ENCODE peak calls at places on chromosomes 3 and 15, in eight cellular contexts. One of them, this sample, is unnamed.

GRCh38 chr3:28901029-28901428 is 379.8 kb upstream of the RBMS3 start:
- DNase-seq in activated CD4-positive, alpha-beta T cell treated with anti-CD3 and anti-CD28 coated beads, Interleukin-2, amount 50 U/mL, for 24 hours: no peak
- DNase-seq in cardiac fibroblast: peak
- DNase-seq in foreskin fibroblast: peak
- DNase-seq in retinal pigment epithelial cell: no peak
- DNase-seq in AG09309: no peak
- DNase-seq in RWPE1: no peak
- DNase-seq in CD4-positive, CD25-positive, alpha-beta regulatory T cell: no peak
- DNase-seq in this sample: no peak

GRCh38 chr3:125165189-125165947 is 47.2 kb downstream of the SLC12A8 start:
- DNase-seq in retinal pigment epithelial cell: no peak
- DNase-seq in cardiac fibroblast: peak
- DNase-seq in activated CD4-positive, alpha-beta T cell treated with anti-CD3 and anti-CD28 coated beads, Interleukin-2, amount 50 U/mL, for 24 hours: no peak
- DNase-seq in RWPE1: no peak
- DNase-seq in CD4-positive, CD25-positive, alpha-beta regulatory T cell: no peak
- DNase-seq in foreskin fibroblast: no peak
- DNase-seq in AG09309: no peak
- DNase-seq in this sample: peak

GRCh38 chr3:101131767-101132166 is 138.5 kb upstream of the ABI3BP start:
- DNase-seq in AG09309: no peak
- DNase-seq in retinal pigment epithelial cell: no peak
- DNase-seq in cardiac fibroblast: no peak
- DNase-seq in RWPE1: no peak
- DNase-seq in activated CD4-positive, alpha-beta T cell treated with anti-CD3 and anti-CD28 coated beads, Interleukin-2, amount 50 U/mL, for 24 hours: no peak
- DNase-seq in foreskin fibroblast: no peak
- DNase-seq in CD4-positive, CD25-positive, alpha-beta regulatory T cell: no peak
- DNase-seq in this sample: no peak

GRCh38 chr3:63824309-63824708 is 5.2 kb downstream of the C3orf49 start:
- DNase-seq in RWPE1: peak
- DNase-seq in retinal pigment epithelial cell: peak
- DNase-seq in activated CD4-positive, alpha-beta T cell treated with anti-CD3 and anti-CD28 coated beads, Interleukin-2, amount 50 U/mL, for 24 hours: no peak
- DNase-seq in AG09309: peak
- DNase-seq in foreskin fibroblast: peak
- DNase-seq in CD4-positive, CD25-positive, alpha-beta regulatory T cell: no peak
- DNase-seq in cardiac fibroblast: no peak
- DNase-seq in this sample: no peak

GRCh38 chr15:87618203-87618725 is 638.3 kb downstream of the NTRK3 start:
- DNase-seq in retinal pigment epithelial cell: no peak
- DNase-seq in RWPE1: no peak
- DNase-seq in CD4-positive, CD25-positive, alpha-beta regulatory T cell: no peak
- DNase-seq in AG09309: no peak
- DNase-seq in foreskin fibroblast: no peak
- DNase-seq in activated CD4-positive, alpha-beta T cell treated with anti-CD3 and anti-CD28 coated beads, Interleukin-2, amount 50 U/mL, for 24 hours: no peak
- DNase-seq in cardiac fibroblast: peak
- DNase-seq in this sample: no peak

GRCh38 chr3:114649331-114649730 is 355.5 kb downstream of the TIGIT start:
- DNase-seq in CD4-positive, CD25-positive, alpha-beta regulatory T cell: no peak
- DNase-seq in RWPE1: peak
- DNase-seq in foreskin fibroblast: peak
- DNase-seq in retinal pigment epithelial cell: no peak
- DNase-seq in activated CD4-positive, alpha-beta T cell treated with anti-CD3 and anti-CD28 coated beads, Interleukin-2, amount 50 U/mL, for 24 hours: no peak
- DNase-seq in AG09309: no peak
- DNase-seq in cardiac fibroblast: no peak
- DNase-seq in this sample: no peak

GRCh38 chr15:90883971-90884718 is at the start of gene FES:
- DNase-seq in activated CD4-positive, alpha-beta T cell treated with anti-CD3 and anti-CD28 coated beads, Interleukin-2, amount 50 U/mL, for 24 hours: no peak
- DNase-seq in RWPE1: no peak
- DNase-seq in AG09309: no peak
- DNase-seq in cardiac fibroblast: peak
- DNase-seq in CD4-positive, CD25-positive, alpha-beta regulatory T cell: no peak
- DNase-seq in foreskin fibroblast: no peak
- DNase-seq in retinal pigment epithelial cell: no peak
- DNase-seq in this sample: no peak

GRCh38 chr3:113140876-113141275 is 70.5 kb upstream of the BOC start:
- DNase-seq in cardiac fibroblast: peak
- DNase-seq in AG09309: no peak
- DNase-seq in activated CD4-positive, alpha-beta T cell treated with anti-CD3 and anti-CD28 coated beads, Interleukin-2, amount 50 U/mL, for 24 hours: no peak
- DNase-seq in retinal pigment epithelial cell: no peak
- DNase-seq in RWPE1: no peak
- DNase-seq in foreskin fibroblast: no peak
- DNase-seq in CD4-positive, CD25-positive, alpha-beta regulatory T cell: no peak
- DNase-seq in this sample: no peak

GRCh38 chr3:40876496-40876895 is 322.8 kb upstream of the CTNNB1 start:
- DNase-seq in cardiac fibroblast: no peak
- DNase-seq in RWPE1: no peak
- DNase-seq in AG09309: no peak
- DNase-seq in activated CD4-positive, alpha-beta T cell treated with anti-CD3 and anti-CD28 coated beads, Interleukin-2, amount 50 U/mL, for 24 hours: no peak
- DNase-seq in foreskin fibroblast: no peak
- DNase-seq in CD4-positive, CD25-positive, alpha-beta regulatory T cell: no peak
- DNase-seq in retinal pigment epithelial cell: no peak
- DNase-seq in this sample: no peak

GRCh38 chr3:196989721-196990262 is 21.2 kb upstream of the PIGZ start:
- DNase-seq in AG09309: no peak
- DNase-seq in cardiac fibroblast: no peak
- DNase-seq in retinal pigment epithelial cell: no peak
- DNase-seq in foreskin fibroblast: no peak
- DNase-seq in CD4-positive, CD25-positive, alpha-beta regulatory T cell: no peak
- DNase-seq in RWPE1: no peak
- DNase-seq in activated CD4-positive, alpha-beta T cell treated with anti-CD3 and anti-CD28 coated beads, Interleukin-2, amount 50 U/mL, for 24 hours: no peak
- DNase-seq in this sample: no peak

GRCh38 chr3:27556854-27557253 is 72.7 kb upstream of the SLC4A7 start:
- DNase-seq in RWPE1: no peak
- DNase-seq in cardiac fibroblast: peak
- DNase-seq in retinal pigment epithelial cell: no peak
- DNase-seq in foreskin fibroblast: peak
- DNase-seq in activated CD4-positive, alpha-beta T cell treated with anti-CD3 and anti-CD28 coated beads, Interleukin-2, amount 50 U/mL, for 24 hours: no peak
- DNase-seq in CD4-positive, CD25-positive, alpha-beta regulatory T cell: no peak
- DNase-seq in AG09309: peak
- DNase-seq in this sample: no peak

GRCh38 chr3:148289159-148289558 is 408.5 kb upstream of the AGTR1 start:
- DNase-seq in AG09309: no peak
- DNase-seq in foreskin fibroblast: no peak
- DNase-seq in cardiac fibroblast: no peak
- DNase-seq in RWPE1: no peak
- DNase-seq in CD4-positive, CD25-positive, alpha-beta regulatory T cell: no peak
- DNase-seq in activated CD4-positive, alpha-beta T cell treated with anti-CD3 and anti-CD28 coated beads, Interleukin-2, amount 50 U/mL, for 24 hours: no peak
- DNase-seq in retinal pigment epithelial cell: no peak
- DNase-seq in this sample: no peak

GRCh38 chr15:56654216-56654615 is 79.1 kb downstream of the ZNF280D start:
- DNase-seq in CD4-positive, CD25-positive, alpha-beta regulatory T cell: no peak
- DNase-seq in AG09309: no peak
- DNase-seq in foreskin fibroblast: no peak
- DNase-seq in activated CD4-positive, alpha-beta T cell treated with anti-CD3 and anti-CD28 coated beads, Interleukin-2, amount 50 U/mL, for 24 hours: no peak
- DNase-seq in retinal pigment epithelial cell: no peak
- DNase-seq in RWPE1: no peak
- DNase-seq in cardiac fibroblast: no peak
- DNase-seq in this sample: no peak

GRCh38 chr3:195411831-195412230 is 31.0 kb downstream of the ACAP2 start:
- DNase-seq in retinal pigment epithelial cell: no peak
- DNase-seq in AG09309: peak
- DNase-seq in CD4-positive, CD25-positive, alpha-beta regulatory T cell: no peak
- DNase-seq in activated CD4-positive, alpha-beta T cell treated with anti-CD3 and anti-CD28 coated beads, Interleukin-2, amount 50 U/mL, for 24 hours: no peak
- DNase-seq in RWPE1: no peak
- DNase-seq in cardiac fibroblast: peak
- DNase-seq in foreskin fibroblast: no peak
- DNase-seq in this sample: no peak

GRCh38 chr3:174216948-174217718 is 642.0 kb upstream of the NAALADL2 start:
- DNase-seq in foreskin fibroblast: no peak
- DNase-seq in RWPE1: no peak
- DNase-seq in retinal pigment epithelial cell: no peak
- DNase-seq in AG09309: no peak
- DNase-seq in activated CD4-positive, alpha-beta T cell treated with anti-CD3 and anti-CD28 coated beads, Interleukin-2, amount 50 U/mL, for 24 hours: no peak
- DNase-seq in CD4-positive, CD25-positive, alpha-beta regulatory T cell: no peak
- DNase-seq in cardiac fibroblast: no peak
- DNase-seq in this sample: no peak

GRCh38 chr3:133490468-133491351 is 82.8 kb upstream of the CDV3 start:
- DNase-seq in AG09309: no peak
- DNase-seq in retinal pigment epithelial cell: no peak
- DNase-seq in CD4-positive, CD25-positive, alpha-beta regulatory T cell: peak
- DNase-seq in cardiac fibroblast: no peak
- DNase-seq in activated CD4-positive, alpha-beta T cell treated with anti-CD3 and anti-CD28 coated beads, Interleukin-2, amount 50 U/mL, for 24 hours: peak
- DNase-seq in RWPE1: no peak
- DNase-seq in foreskin fibroblast: no peak
- DNase-seq in this sample: no peak

GRCh38 chr3:196175116-196175625 is 36.0 kb downstream of the ZDHHC19 start:
- DNase-seq in cardiac fibroblast: no peak
- DNase-seq in foreskin fibroblast: no peak
- DNase-seq in CD4-positive, CD25-positive, alpha-beta regulatory T cell: no peak
- DNase-seq in retinal pigment epithelial cell: no peak
- DNase-seq in activated CD4-positive, alpha-beta T cell treated with anti-CD3 and anti-CD28 coated beads, Interleukin-2, amount 50 U/mL, for 24 hours: no peak
- DNase-seq in AG09309: no peak
- DNase-seq in RWPE1: no peak
- DNase-seq in this sample: no peak

GRCh38 chr3:134308350-134308891 is 57.8 kb upstream of the RYK start:
- DNase-seq in AG09309: peak
- DNase-seq in cardiac fibroblast: peak
- DNase-seq in foreskin fibroblast: peak
- DNase-seq in RWPE1: peak
- DNase-seq in CD4-positive, CD25-positive, alpha-beta regulatory T cell: peak
- DNase-seq in activated CD4-positive, alpha-beta T cell treated with anti-CD3 and anti-CD28 coated beads, Interleukin-2, amount 50 U/mL, for 24 hours: peak
- DNase-seq in retinal pigment epithelial cell: peak
- DNase-seq in this sample: peak

GRCh38 chr3:24139463-24140412 is 194.7 kb downstream of the NR1D2 start:
- DNase-seq in CD4-positive, CD25-positive, alpha-beta regulatory T cell: no peak
- DNase-seq in cardiac fibroblast: no peak
- DNase-seq in foreskin fibroblast: no peak
- DNase-seq in retinal pigment epithelial cell: no peak
- DNase-seq in AG09309: no peak
- DNase-seq in activated CD4-positive, alpha-beta T cell treated with anti-CD3 and anti-CD28 coated beads, Interleukin-2, amount 50 U/mL, for 24 hours: no peak
- DNase-seq in RWPE1: no peak
- DNase-seq in this sample: no peak

GRCh38 chr3:85567074-85567676 is 608.4 kb downstream of the CADM2 start:
- DNase-seq in foreskin fibroblast: no peak
- DNase-seq in AG09309: no peak
- DNase-seq in retinal pigment epithelial cell: no peak
- DNase-seq in RWPE1: peak
- DNase-seq in CD4-positive, CD25-positive, alpha-beta regulatory T cell: no peak
- DNase-seq in activated CD4-positive, alpha-beta T cell treated with anti-CD3 and anti-CD28 coated beads, Interleukin-2, amount 50 U/mL, for 24 hours: no peak
- DNase-seq in cardiac fibroblast: peak
- DNase-seq in this sample: peak

GRCh38 chr3:124850633-124851032 is 36.5 kb downstream of the ITGB5 start:
- DNase-seq in retinal pigment epithelial cell: no peak
- DNase-seq in AG09309: no peak
- DNase-seq in activated CD4-positive, alpha-beta T cell treated with anti-CD3 and anti-CD28 coated beads, Interleukin-2, amount 50 U/mL, for 24 hours: no peak
- DNase-seq in cardiac fibroblast: peak
- DNase-seq in CD4-positive, CD25-positive, alpha-beta regulatory T cell: no peak
- DNase-seq in RWPE1: no peak
- DNase-seq in foreskin fibroblast: peak
- DNase-seq in this sample: no peak

GRCh38 chr3:15011174-15011573 is 53.9 kb downstream of the MRPS25 start:
- DNase-seq in RWPE1: no peak
- DNase-seq in retinal pigment epithelial cell: no peak
- DNase-seq in foreskin fibroblast: no peak
- DNase-seq in cardiac fibroblast: no peak
- DNase-seq in CD4-positive, CD25-positive, alpha-beta regulatory T cell: no peak
- DNase-seq in activated CD4-positive, alpha-beta T cell treated with anti-CD3 and anti-CD28 coated beads, Interleukin-2, amount 50 U/mL, for 24 hours: no peak
- DNase-seq in AG09309: no peak
- DNase-seq in this sample: no peak

GRCh38 chr3:7871161-7871560 is 630.5 kb upstream of the LMCD1 start:
- DNase-seq in activated CD4-positive, alpha-beta T cell treated with anti-CD3 and anti-CD28 coated beads, Interleukin-2, amount 50 U/mL, for 24 hours: no peak
- DNase-seq in foreskin fibroblast: no peak
- DNase-seq in cardiac fibroblast: no peak
- DNase-seq in AG09309: no peak
- DNase-seq in CD4-positive, CD25-positive, alpha-beta regulatory T cell: no peak
- DNase-seq in RWPE1: no peak
- DNase-seq in retinal pigment epithelial cell: no peak
- DNase-seq in this sample: no peak

GRCh38 chr15:40029979-40030893 is 8.7 kb downstream of the SRP14 start:
- DNase-seq in cardiac fibroblast: peak
- DNase-seq in CD4-positive, CD25-positive, alpha-beta regulatory T cell: no peak
- DNase-seq in AG09309: no peak
- DNase-seq in RWPE1: no peak
- DNase-seq in foreskin fibroblast: no peak
- DNase-seq in retinal pigment epithelial cell: no peak
- DNase-seq in activated CD4-positive, alpha-beta T cell treated with anti-CD3 and anti-CD28 coated beads, Interleukin-2, amount 50 U/mL, for 24 hours: no peak
- DNase-seq in this sample: no peak

GRCh38 chr3:9552252-9552999 is 1.2 kb downstream of the LHFPL4 start:
- DNase-seq in foreskin fibroblast: peak
- DNase-seq in cardiac fibroblast: peak
- DNase-seq in activated CD4-positive, alpha-beta T cell treated with anti-CD3 and anti-CD28 coated beads, Interleukin-2, amount 50 U/mL, for 24 hours: peak
- DNase-seq in CD4-positive, CD25-positive, alpha-beta regulatory T cell: peak
- DNase-seq in retinal pigment epithelial cell: peak
- DNase-seq in AG09309: no peak
- DNase-seq in RWPE1: peak
- DNase-seq in this sample: peak

GRCh38 chr3:67685499-67685898 is 31.1 kb upstream of the SUCLG2 start:
- DNase-seq in cardiac fibroblast: no peak
- DNase-seq in retinal pigment epithelial cell: no peak
- DNase-seq in RWPE1: no peak
- DNase-seq in foreskin fibroblast: no peak
- DNase-seq in activated CD4-positive, alpha-beta T cell treated with anti-CD3 and anti-CD28 coated beads, Interleukin-2, amount 50 U/mL, for 24 hours: no peak
- DNase-seq in AG09309: no peak
- DNase-seq in CD4-positive, CD25-positive, alpha-beta regulatory T cell: peak
- DNase-seq in this sample: no peak

GRCh38 chr3:48155122-48155521 is 33.1 kb downstream of the CDC25A start:
- DNase-seq in foreskin fibroblast: peak
- DNase-seq in retinal pigment epithelial cell: no peak
- DNase-seq in cardiac fibroblast: peak
- DNase-seq in activated CD4-positive, alpha-beta T cell treated with anti-CD3 and anti-CD28 coated beads, Interleukin-2, amount 50 U/mL, for 24 hours: no peak
- DNase-seq in RWPE1: peak
- DNase-seq in CD4-positive, CD25-positive, alpha-beta regulatory T cell: no peak
- DNase-seq in AG09309: peak
- DNase-seq in this sample: no peak

GRCh38 chr15:69823223-69823907 is 274.4 kb downstream of the TLE3 start:
- DNase-seq in cardiac fibroblast: no peak
- DNase-seq in activated CD4-positive, alpha-beta T cell treated with anti-CD3 and anti-CD28 coated beads, Interleukin-2, amount 50 U/mL, for 24 hours: no peak
- DNase-seq in CD4-positive, CD25-positive, alpha-beta regulatory T cell: no peak
- DNase-seq in retinal pigment epithelial cell: no peak
- DNase-seq in RWPE1: peak
- DNase-seq in AG09309: no peak
- DNase-seq in foreskin fibroblast: no peak
- DNase-seq in this sample: peak

GRCh38 chr15:63950911-63951481 is 95.3 kb downstream of the DAPK2 start:
- DNase-seq in activated CD4-positive, alpha-beta T cell treated with anti-CD3 and anti-CD28 coated beads, Interleukin-2, amount 50 U/mL, for 24 hours: no peak
- DNase-seq in retinal pigment epithelial cell: no peak
- DNase-seq in cardiac fibroblast: peak
- DNase-seq in AG09309: peak
- DNase-seq in CD4-positive, CD25-positive, alpha-beta regulatory T cell: no peak
- DNase-seq in RWPE1: peak
- DNase-seq in foreskin fibroblast: peak
- DNase-seq in this sample: no peak